ENCODE peak calls at places on chromosomes 5 and 9, in four cellular contexts. G, E, J and A are unnamed samples.

GRCh38 chr5:9440517-9440916 is 105.4 kb downstream of the SEMA5A start:
- DNase-seq in G (no peak), E (no peak), J (no peak), A (no peak)

GRCh38 chr5:96721351-96721970 is 59.3 kb downstream of the CAST start:
- DNase-seq in G (no peak), E (no peak), J (no peak), A (no peak)

GRCh38 chr9:76652894-76653293 is 111.3 kb upstream of the PCA3 start:
- DNase-seq in G (no peak), E (no peak), J (no peak), A (no peak)

GRCh38 chr5:142434322-142434612 is 109.4 kb upstream of the SPRY4 start:
- DNase-seq in G (no peak), E (no peak), J (no peak), A (no peak)

GRCh38 chr5:113451797-113452196 is 17.0 kb upstream of the TSSK1B start:
- DNase-seq in G (no peak), E (no peak), J (no peak), A (no peak)

GRCh38 chr9:134742822-134743221 is 101.2 kb downstream of the COL5A1 start:
- DNase-seq in G (peak), E (no peak), J (no peak), A (no peak)

GRCh38 chr5:151953833-151954232 is 29.2 kb upstream of the GLRA1 start:
- DNase-seq in G (no peak), E (no peak), J (no peak), A (no peak)

GRCh38 chr5:178688551-178688950 is 41.9 kb downstream of the ZNF354A start:
- DNase-seq in G (no peak), E (no peak), J (no peak), A (no peak)

GRCh38 chr5:29148581-29148980 is 2044.9 kb upstream of the CDH6 start:
- DNase-seq in G (no peak), E (no peak), J (no peak), A (no peak)

GRCh38 chr9:100204796-100205195 is 105.8 kb downstream of the INVS start:
- DNase-seq in G (no peak), E (no peak), J (no peak), A (no peak)

GRCh38 chr9:19127881-19128719 is 808 bp upstream of the PLIN2 start:
- DNase-seq in G (peak), E (peak), J (no peak), A (no peak)

GRCh38 chr5:60604771-60605170 is 95.2 kb downstream of the DEPDC1B start:
- DNase-seq in G (no peak), E (no peak), J (no peak), A (no peak)

GRCh38 chr5:83740741-83741140 is 20.1 kb upstream of the HAPLN1 start:
- DNase-seq in G (no peak), E (no peak), J (peak), A (no peak)

DNA sequence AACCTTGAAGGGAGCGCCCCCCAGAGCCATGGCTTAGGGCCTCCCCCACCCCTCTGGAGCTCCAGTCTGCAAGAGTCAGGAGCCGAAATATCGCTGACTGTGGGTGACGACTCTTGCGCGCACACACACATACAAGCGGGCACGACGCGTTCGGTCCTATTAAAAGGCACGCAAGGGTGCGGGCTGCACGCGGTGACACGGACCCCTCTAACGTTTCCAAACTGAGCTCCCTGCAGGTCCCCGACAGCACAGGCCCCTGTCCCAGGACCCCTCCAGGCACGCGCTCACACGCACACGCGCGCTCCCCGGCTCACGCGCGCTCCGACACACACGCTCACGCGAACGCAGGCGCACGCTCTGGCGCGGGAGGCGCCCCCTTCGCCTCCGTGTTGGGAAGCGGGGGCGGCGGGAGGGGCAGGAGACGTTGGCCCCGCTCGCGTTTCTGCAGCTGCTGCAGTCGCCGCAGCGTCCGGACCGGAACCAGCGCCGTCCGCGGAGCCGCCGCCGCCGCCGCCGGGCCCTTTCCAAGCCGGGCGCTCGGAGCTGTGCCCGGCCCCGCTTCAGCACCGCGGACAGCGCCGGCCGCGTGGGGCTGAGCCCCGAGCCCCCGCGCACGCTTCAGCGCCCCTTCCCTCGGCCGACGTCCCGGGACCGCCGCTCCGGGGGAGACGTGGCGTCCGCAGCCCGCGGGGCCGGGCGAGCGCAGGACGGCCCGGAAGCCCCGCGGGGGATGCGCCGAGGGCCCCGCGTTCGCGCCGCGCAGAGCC is at the start of gene GRIN1:
- DNase-seq in G (peak), E (peak), J (no peak), A (peak)
- TF ChIP-seq USF1 in G (no peak), E (no peak), J (no peak), A (no peak)

GRCh38 chr9:91301161-91301560 is 60.6 kb downstream of the AUH start:
- DNase-seq in G (no peak), E (no peak), J (no peak), A (no peak)

GRCh38 chr9:91296354-91296753 is 65.4 kb downstream of the AUH start:
- DNase-seq in G (no peak), E (no peak), J (no peak), A (no peak)

GRCh38 chr9:91302831-91303230 is 58.9 kb downstream of the AUH start:
- DNase-seq in G (no peak), E (no peak), J (no peak), A (no peak)

GRCh38 chr9:91295357-91295756 is 66.4 kb downstream of the AUH start:
- DNase-seq in G (no peak), E (no peak), J (no peak), A (no peak)

DNA sequence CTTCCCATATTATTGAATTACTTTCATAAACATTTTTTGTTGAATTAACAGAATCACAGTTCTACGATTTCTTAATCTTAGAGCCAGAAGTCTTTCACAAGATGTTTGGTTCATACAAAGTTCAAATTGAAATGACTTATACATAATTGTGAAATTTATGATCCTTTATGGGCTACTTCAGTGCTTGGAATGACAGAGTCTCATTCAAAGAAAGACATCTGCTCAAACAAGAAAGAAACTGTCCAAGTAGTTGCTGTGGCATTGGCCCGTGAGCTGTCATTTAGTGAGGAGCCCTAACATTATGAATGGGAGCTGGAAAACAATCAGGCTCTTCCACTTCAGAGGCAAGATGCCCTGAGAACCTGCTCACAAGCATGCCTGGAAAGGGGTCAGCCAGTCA is 63.4 kb downstream of the AUH start:
- DNase-seq in G (no peak), E (no peak), J (no peak), A (no peak)
- TF ChIP-seq USF1 in G (no peak), E (no peak), J (no peak), A (no peak)

GRCh38 chr9:94588681-94589080 is 4.9 kb downstream of the FBP2 start:
- DNase-seq in G (no peak), E (no peak), J (no peak), A (no peak)

GRCh38 chr9:94581711-94582110 is 11.9 kb downstream of the FBP2 start:
- DNase-seq in G (no peak), E (no peak), J (no peak), A (no peak)

GRCh38 chr9:94586814-94587213 is 6.8 kb downstream of the FBP2 start:
- DNase-seq in G (no peak), E (no peak), J (no peak), A (no peak)

GRCh38 chr9:94584555-94584954 is 9.1 kb downstream of the FBP2 start:
- DNase-seq in G (no peak), E (no peak), J (no peak), A (no peak)

GRCh38 chr9:94586316-94586715 is 7.3 kb downstream of the FBP2 start:
- DNase-seq in G (no peak), E (no peak), J (no peak), A (no peak)
- TF ChIP-seq USF1 in G (no peak), E (no peak), J (no peak), A (no peak)

DNA sequence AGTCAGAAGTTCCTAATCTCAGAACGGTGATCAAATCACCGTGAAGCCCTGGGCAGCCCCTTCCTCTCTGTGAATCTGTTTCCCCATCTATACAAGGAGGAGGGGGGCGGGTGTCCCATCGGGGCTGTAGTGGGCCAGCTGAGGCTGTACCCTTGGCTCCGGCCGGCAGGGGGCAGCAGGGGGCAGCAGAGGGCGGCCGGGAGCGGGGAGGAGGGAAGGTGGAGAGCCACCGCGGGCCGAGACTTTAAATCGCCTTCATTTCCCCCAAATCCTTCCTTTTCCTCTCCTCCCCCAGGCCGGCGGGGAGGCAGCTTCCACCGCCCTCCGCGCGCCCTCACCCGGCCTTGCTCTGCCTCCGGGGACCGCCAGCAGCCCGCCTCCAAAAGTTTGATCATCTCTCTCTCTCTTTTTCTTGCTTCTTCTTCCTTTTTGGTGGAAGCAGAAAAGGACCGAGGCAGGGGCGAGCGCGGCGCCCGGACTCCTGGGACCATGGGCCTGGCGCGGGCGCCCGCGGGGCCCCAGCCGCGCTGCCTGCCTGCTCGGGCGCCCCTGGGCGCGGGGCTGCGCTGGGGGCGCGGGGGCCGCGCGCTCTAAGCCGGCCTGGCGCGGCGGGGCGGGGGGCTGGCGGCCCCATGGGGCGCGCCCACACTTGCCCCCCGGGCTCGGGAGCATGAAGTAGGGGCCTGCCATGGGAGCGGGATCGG is at the start of gene COL27A1:
- DNase-seq in G (peak), E (peak), J (no peak), A (peak)
- TF ChIP-seq USF1 in G (no peak), E (no peak), J (no peak), A (no peak)

DNA sequence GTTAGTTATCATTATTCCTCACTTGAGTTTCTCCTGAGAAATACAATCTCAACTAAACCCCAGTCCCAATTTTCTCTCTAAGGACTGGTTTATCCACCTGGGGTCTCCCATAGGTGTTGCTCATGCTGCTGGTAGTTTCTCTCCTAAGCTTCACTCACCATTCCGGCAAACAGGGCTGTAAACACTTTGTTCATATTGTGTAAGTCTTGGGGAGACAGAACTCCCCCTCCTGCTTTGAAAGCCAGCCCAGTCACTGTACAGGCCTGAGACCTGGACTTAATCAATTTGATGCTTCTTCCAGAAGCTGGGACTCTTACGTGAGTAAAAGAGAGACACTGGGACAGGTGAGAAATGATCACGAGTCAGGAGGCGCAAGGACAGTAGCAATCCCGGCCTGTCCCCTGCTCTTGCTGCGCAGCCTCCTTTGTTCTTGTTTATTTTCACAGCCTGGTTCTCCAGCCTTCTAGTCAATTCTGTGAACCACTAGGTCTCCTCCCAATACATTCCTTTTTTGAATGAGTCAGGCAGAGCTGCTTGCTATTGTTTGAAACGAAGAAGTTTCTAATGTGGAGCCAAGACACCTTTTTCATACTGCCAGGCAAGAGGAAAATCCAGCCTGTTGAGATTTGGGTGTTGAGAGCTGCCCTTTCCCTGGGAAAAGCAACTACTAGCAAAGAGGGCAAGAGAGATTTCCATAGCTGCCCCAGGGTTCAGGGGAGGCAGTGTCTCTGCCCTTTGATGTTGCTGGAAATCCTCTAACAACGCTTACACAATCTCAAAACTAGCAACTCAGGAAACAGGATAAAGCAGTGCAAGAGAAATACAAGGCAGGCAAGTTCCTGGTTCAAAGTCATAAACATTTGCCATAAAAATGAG is 9.2 kb upstream of the SHROOM1 start:
- DNase-seq in G (no peak), E (no peak), J (no peak), A (no peak)
- TF ChIP-seq USF1 in G (no peak), E (no peak), J (no peak), A (no peak)